ENCODE peak calls at places on chromosomes 12 and 14, in nine cellular contexts. One of them, this sample, is unnamed.

GRCh38 chr12:46963977-46964376 is 115.4 kb upstream of the PCED1B start:
- DNase-seq in CD8-positive, alpha-beta T cell: no peak
- DNase-seq in Peyer's patch: no peak
- DNase-seq in AG04449: no peak
- DNase-seq in hepatocyte: no peak
- DNase-seq in HCT116: no peak
- DNase-seq in cardiac muscle cell: peak; percentile 78
- DNase-seq in astrocyte of the spinal cord: peak; percentile 22
- DNase-seq in HL-60: no peak
- DNase-seq in this sample: peak; percentile 17

GRCh38 chr12:7042847-7043246 is 17.7 kb upstream of the C1S start:
- DNase-seq in CD8-positive, alpha-beta T cell: no peak
- DNase-seq in Peyer's patch: no peak
- DNase-seq in AG04449: no peak
- DNase-seq in hepatocyte: peak; percentile 58
- DNase-seq in HCT116: peak; percentile 56
- DNase-seq in cardiac muscle cell: peak; percentile 32
- DNase-seq in astrocyte of the spinal cord: peak; percentile 2
- DNase-seq in HL-60: no peak
- DNase-seq in this sample: peak; percentile 56

GRCh38 chr12:43331935-43332334 is 220.1 kb downstream of the ADAMTS20 start:
- DNase-seq in CD8-positive, alpha-beta T cell: no peak
- DNase-seq in Peyer's patch: no peak
- DNase-seq in AG04449: no peak
- DNase-seq in hepatocyte: no peak
- DNase-seq in HCT116: no peak
- DNase-seq in cardiac muscle cell: no peak
- DNase-seq in astrocyte of the spinal cord: no peak
- DNase-seq in HL-60: no peak
- DNase-seq in this sample: no peak

GRCh38 chr14:53295985-53296582 is 143.0 kb upstream of the DDHD1 start:
- DNase-seq in CD8-positive, alpha-beta T cell: no peak
- DNase-seq in Peyer's patch: no peak
- DNase-seq in AG04449: no peak
- DNase-seq in hepatocyte: peak; percentile 65
- DNase-seq in HCT116: peak; percentile 23
- DNase-seq in cardiac muscle cell: peak; percentile 66
- DNase-seq in astrocyte of the spinal cord: peak; percentile 45
- DNase-seq in HL-60: no peak
- DNase-seq in this sample: peak; percentile 66

GRCh38 chr14:51473808-51474207 is 177.9 kb upstream of the FRMD6 start:
- DNase-seq in CD8-positive, alpha-beta T cell: no peak
- DNase-seq in Peyer's patch: no peak
- DNase-seq in AG04449: no peak
- DNase-seq in hepatocyte: no peak
- DNase-seq in HCT116: no peak
- DNase-seq in cardiac muscle cell: no peak
- DNase-seq in astrocyte of the spinal cord: peak; percentile 42
- DNase-seq in HL-60: no peak
- DNase-seq in this sample: peak; percentile 29

GRCh38 chr14:77230914-77231313 is 40.1 kb downstream of the NGB start:
- DNase-seq in CD8-positive, alpha-beta T cell: no peak
- DNase-seq in Peyer's patch: no peak
- DNase-seq in AG04449: no peak
- DNase-seq in hepatocyte: no peak
- DNase-seq in HCT116: no peak
- DNase-seq in cardiac muscle cell: no peak
- DNase-seq in astrocyte of the spinal cord: no peak
- DNase-seq in HL-60: no peak
- DNase-seq in this sample: no peak

GRCh38 chr14:82642425-82642824 is 1108.8 kb upstream of the SEL1L start:
- DNase-seq in CD8-positive, alpha-beta T cell: no peak
- DNase-seq in Peyer's patch: no peak
- DNase-seq in AG04449: no peak
- DNase-seq in hepatocyte: peak; percentile 86
- DNase-seq in HCT116: no peak
- DNase-seq in cardiac muscle cell: peak; percentile 63
- DNase-seq in astrocyte of the spinal cord: peak; percentile 8
- DNase-seq in HL-60: no peak
- DNase-seq in this sample: peak; percentile 9

GRCh38 chr14:39218171-39218769 is 15.4 kb upstream of the MIA2 start:
- DNase-seq in CD8-positive, alpha-beta T cell: no peak
- DNase-seq in Peyer's patch: no peak
- DNase-seq in AG04449: no peak
- DNase-seq in hepatocyte: peak; percentile 18
- DNase-seq in HCT116: peak; percentile 89
- DNase-seq in cardiac muscle cell: no peak
- DNase-seq in astrocyte of the spinal cord: peak; percentile 45
- DNase-seq in HL-60: no peak
- DNase-seq in this sample: peak; percentile 47

GRCh38 chr14:103731916-103732867 is 16.6 kb downstream of the ZFYVE21 start:
- DNase-seq in CD8-positive, alpha-beta T cell: no peak
- DNase-seq in Peyer's patch: no peak
- DNase-seq in AG04449: no peak
- DNase-seq in hepatocyte: no peak
- DNase-seq in HCT116: no peak
- DNase-seq in cardiac muscle cell: no peak
- DNase-seq in astrocyte of the spinal cord: no peak
- DNase-seq in HL-60: no peak
- DNase-seq in this sample: no peak

GRCh38 chr12:65229441-65229840 is 49.0 kb upstream of the MSRB3 start:
- DNase-seq in CD8-positive, alpha-beta T cell: no peak
- DNase-seq in Peyer's patch: no peak
- DNase-seq in AG04449: peak; percentile 21
- DNase-seq in hepatocyte: no peak
- DNase-seq in HCT116: no peak
- DNase-seq in cardiac muscle cell: no peak
- DNase-seq in astrocyte of the spinal cord: peak; percentile 75
- DNase-seq in HL-60: no peak
- DNase-seq in this sample: peak; percentile 88

GRCh38 chr14:56027916-56028637 is 90.1 kb upstream of the PELI2 start:
- DNase-seq in CD8-positive, alpha-beta T cell: no peak
- DNase-seq in Peyer's patch: no peak
- DNase-seq in AG04449: no peak
- DNase-seq in hepatocyte: no peak
- DNase-seq in HCT116: no peak
- DNase-seq in cardiac muscle cell: no peak
- DNase-seq in astrocyte of the spinal cord: no peak
- DNase-seq in HL-60: no peak
- DNase-seq in this sample: no peak

GRCh38 chr12:123077298-123078113 is 73.4 kb downstream of the PITPNM2 start:
- DNase-seq in CD8-positive, alpha-beta T cell: no peak
- DNase-seq in Peyer's patch: no peak
- DNase-seq in AG04449: no peak
- DNase-seq in hepatocyte: no peak
- DNase-seq in HCT116: no peak
- DNase-seq in cardiac muscle cell: no peak
- DNase-seq in astrocyte of the spinal cord: no peak
- DNase-seq in HL-60: no peak
- DNase-seq in this sample: no peak
- TF ChIP-seq CTCF in CD8-positive, alpha-beta T cell: no peak
- TF ChIP-seq CTCF in Peyer's patch: no peak
- TF ChIP-seq CTCF in AG04449: no peak
- TF ChIP-seq CTCF in hepatocyte: no peak
- TF ChIP-seq CTCF in HCT116: no peak
- TF ChIP-seq CTCF in cardiac muscle cell: no peak
- TF ChIP-seq CTCF in astrocyte of the spinal cord: no peak
- TF ChIP-seq CTCF in HL-60: no peak
- TF ChIP-seq CTCF in this sample: peak; percentile 17

GRCh38 chr12:124284368-124284767 is 10.5 kb upstream of the RFLNA start:
- DNase-seq in CD8-positive, alpha-beta T cell: no peak
- DNase-seq in Peyer's patch: no peak
- DNase-seq in AG04449: no peak
- DNase-seq in hepatocyte: no peak
- DNase-seq in HCT116: no peak
- DNase-seq in cardiac muscle cell: no peak
- DNase-seq in astrocyte of the spinal cord: no peak
- DNase-seq in HL-60: no peak
- DNase-seq in this sample: no peak

GRCh38 chr12:124286414-124286813 is 8.5 kb upstream of the RFLNA start:
- DNase-seq in CD8-positive, alpha-beta T cell: no peak
- DNase-seq in Peyer's patch: no peak
- DNase-seq in AG04449: no peak
- DNase-seq in hepatocyte: no peak
- DNase-seq in HCT116: no peak
- DNase-seq in cardiac muscle cell: no peak
- DNase-seq in astrocyte of the spinal cord: peak; percentile 44
- DNase-seq in HL-60: no peak
- DNase-seq in this sample: peak; percentile 14

GRCh38 chr12:124279846-124280360 is 15.0 kb upstream of the RFLNA start:
- DNase-seq in CD8-positive, alpha-beta T cell: no peak
- DNase-seq in Peyer's patch: no peak
- DNase-seq in AG04449: no peak
- DNase-seq in hepatocyte: no peak
- DNase-seq in HCT116: no peak
- DNase-seq in cardiac muscle cell: no peak
- DNase-seq in astrocyte of the spinal cord: peak; percentile 27
- DNase-seq in HL-60: no peak
- DNase-seq in this sample: peak; percentile 20

GRCh38 chr12:124281309-124281708 is 13.6 kb upstream of the RFLNA start:
- DNase-seq in CD8-positive, alpha-beta T cell: no peak
- DNase-seq in Peyer's patch: no peak
- DNase-seq in AG04449: no peak
- DNase-seq in hepatocyte: no peak
- DNase-seq in HCT116: no peak
- DNase-seq in cardiac muscle cell: no peak
- DNase-seq in astrocyte of the spinal cord: no peak
- DNase-seq in HL-60: no peak
- DNase-seq in this sample: no peak

GRCh38 chr12:124283326-124283725 is 11.6 kb upstream of the RFLNA start:
- DNase-seq in CD8-positive, alpha-beta T cell: no peak
- DNase-seq in Peyer's patch: no peak
- DNase-seq in AG04449: no peak
- DNase-seq in hepatocyte: no peak
- DNase-seq in HCT116: no peak
- DNase-seq in cardiac muscle cell: no peak
- DNase-seq in astrocyte of the spinal cord: no peak
- DNase-seq in HL-60: no peak
- DNase-seq in this sample: no peak
- H3K4me3 ChIP-seq in CD8-positive, alpha-beta T cell: no peak overlapping the region
- H3K4me3 ChIP-seq in Peyer's patch: no peak overlapping the region
- H3K4me3 ChIP-seq in AG04449: no peak overlapping the region
- H3K4me3 ChIP-seq in hepatocyte: no peak overlapping the region
- H3K4me3 ChIP-seq in HCT116: no peak overlapping the region
- H3K4me3 ChIP-seq in cardiac muscle cell: no peak overlapping the region
- H3K4me3 ChIP-seq in astrocyte of the spinal cord: no peak overlapping the region
- H3K4me3 ChIP-seq in HL-60: no peak overlapping the region
- H3K4me3 ChIP-seq in this sample: no peak overlapping the region

DNA sequence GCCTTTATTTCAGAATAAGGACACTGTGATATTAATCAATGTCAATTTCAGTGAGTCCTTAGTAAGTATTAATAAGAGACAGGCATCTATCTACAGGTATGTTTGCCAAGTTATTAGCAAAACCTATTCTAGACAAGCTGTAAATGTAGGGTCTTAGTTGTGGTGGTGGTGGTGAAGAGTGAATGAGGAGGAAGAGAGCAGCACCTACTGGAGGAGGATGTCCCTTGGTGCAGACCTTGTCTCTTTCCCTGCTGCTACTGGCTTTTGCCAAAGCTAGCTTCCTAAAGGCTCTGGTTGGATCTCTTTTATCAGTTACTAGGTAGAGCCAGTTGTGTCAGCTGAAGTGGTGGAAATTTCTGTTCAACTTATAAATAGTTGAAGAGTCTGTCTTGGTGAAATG is 304.8 kb upstream of the ATP2B1 start:
- DNase-seq in CD8-positive, alpha-beta T cell: no peak
- DNase-seq in Peyer's patch: no peak
- DNase-seq in AG04449: no peak
- DNase-seq in hepatocyte: peak; percentile 13
- DNase-seq in HCT116: no peak
- DNase-seq in cardiac muscle cell: no peak
- DNase-seq in astrocyte of the spinal cord: no peak
- DNase-seq in HL-60: no peak
- DNase-seq in this sample: peak; percentile 39
- TF ChIP-seq CTCF in CD8-positive, alpha-beta T cell: peak; percentile 15
- TF ChIP-seq CTCF in Peyer's patch: peak; percentile 26
- TF ChIP-seq CTCF in AG04449: peak; percentile 19
- TF ChIP-seq CTCF in hepatocyte: peak; percentile 30
- TF ChIP-seq CTCF in HCT116: peak; percentile 8
- TF ChIP-seq CTCF in cardiac muscle cell: peak; percentile 32
- TF ChIP-seq CTCF in astrocyte of the spinal cord: peak; percentile 44
- TF ChIP-seq CTCF in HL-60: no peak
- TF ChIP-seq CTCF in this sample: peak; percentile 51

DNA sequence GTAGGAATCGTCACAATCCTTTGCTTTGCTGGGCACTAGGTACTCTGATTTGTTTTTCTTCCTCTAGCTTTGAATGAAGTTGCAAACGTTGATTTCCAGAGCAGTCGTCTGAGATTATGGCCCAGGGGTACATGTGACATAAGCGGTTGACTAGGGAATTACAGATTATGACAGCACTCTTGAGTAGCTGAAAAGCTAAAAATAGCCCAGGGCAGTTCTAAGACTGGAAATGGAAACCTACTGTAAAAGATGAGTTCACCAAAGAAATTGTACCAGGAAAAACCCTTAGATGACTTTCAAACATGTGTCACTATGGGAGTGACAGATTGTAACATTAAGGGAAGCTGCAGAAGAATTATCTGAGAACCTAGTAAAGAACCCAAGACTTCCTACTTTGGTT is 108.5 kb downstream of the ANO6 start:
- DNase-seq in CD8-positive, alpha-beta T cell: no peak
- DNase-seq in Peyer's patch: no peak
- DNase-seq in AG04449: no peak
- DNase-seq in hepatocyte: no peak
- DNase-seq in HCT116: no peak
- DNase-seq in cardiac muscle cell: no peak
- DNase-seq in astrocyte of the spinal cord: no peak
- DNase-seq in HL-60: no peak
- DNase-seq in this sample: no peak
- H3K4me3 ChIP-seq in CD8-positive, alpha-beta T cell: no peak overlapping the region
- H3K4me3 ChIP-seq in Peyer's patch: no peak overlapping the region
- H3K4me3 ChIP-seq in AG04449: no peak overlapping the region
- H3K4me3 ChIP-seq in hepatocyte: no peak overlapping the region
- H3K4me3 ChIP-seq in HCT116: no peak overlapping the region
- H3K4me3 ChIP-seq in cardiac muscle cell: no peak overlapping the region
- H3K4me3 ChIP-seq in astrocyte of the spinal cord: no peak overlapping the region
- H3K4me3 ChIP-seq in HL-60: no peak overlapping the region
- H3K4me3 ChIP-seq in this sample: no peak overlapping the region

GRCh38 chr12:91357381-91357780 is 174.8 kb upstream of the DCN start:
- DNase-seq in CD8-positive, alpha-beta T cell: no peak
- DNase-seq in Peyer's patch: no peak
- DNase-seq in AG04449: no peak
- DNase-seq in hepatocyte: peak; percentile 28
- DNase-seq in HCT116: no peak
- DNase-seq in cardiac muscle cell: no peak
- DNase-seq in astrocyte of the spinal cord: no peak
- DNase-seq in HL-60: no peak
- DNase-seq in this sample: no peak
- TF ChIP-seq CTCF in CD8-positive, alpha-beta T cell: no peak
- TF ChIP-seq CTCF in Peyer's patch: no peak
- TF ChIP-seq CTCF in AG04449: no peak
- TF ChIP-seq CTCF in hepatocyte: no peak
- TF ChIP-seq CTCF in HCT116: no peak
- TF ChIP-seq CTCF in cardiac muscle cell: no peak
- TF ChIP-seq CTCF in astrocyte of the spinal cord: no peak
- TF ChIP-seq CTCF in HL-60: no peak
- TF ChIP-seq CTCF in this sample: no peak